ENCODE peak calls at places on chromosomes 5 and 9, in ten cellular contexts. One of them, this sample, is unnamed.

GRCh38 chr9:4022435-4023067 is 277.3 kb downstream of the GLIS3 start:
- DNase-seq in fibroblast of pulmonary artery: no peak
- DNase-seq in cardiac fibroblast: no peak
- DNase-seq in brain microvascular endothelial cell: no peak
- DNase-seq in endothelial cell: no peak
- DNase-seq in Calu3: no peak
- DNase-seq in CD4-positive, alpha-beta T cell: no peak
- DNase-seq in breast epithelium: no peak
- DNase-seq in WTC11: no peak
- DNase-seq in vagina: no peak
- DNase-seq in this sample: no peak

GRCh38 chr9:75488714-75489100 is 400.4 kb downstream of the OSTF1 start:
- DNase-seq in fibroblast of pulmonary artery: no peak
- DNase-seq in cardiac fibroblast: no peak
- DNase-seq in brain microvascular endothelial cell: no peak
- DNase-seq in endothelial cell: no peak
- DNase-seq in Calu3: no peak
- DNase-seq in CD4-positive, alpha-beta T cell: no peak
- DNase-seq in breast epithelium: no peak
- DNase-seq in WTC11: no peak
- DNase-seq in vagina: no peak
- DNase-seq in this sample: no peak

GRCh38 chr5:73186976-73187375 is 14.0 kb downstream of the TMEM174 start:
- DNase-seq in fibroblast of pulmonary artery: no peak
- DNase-seq in cardiac fibroblast: no peak
- DNase-seq in brain microvascular endothelial cell: no peak
- DNase-seq in endothelial cell: no peak
- DNase-seq in Calu3: no peak
- DNase-seq in CD4-positive, alpha-beta T cell: no peak
- DNase-seq in breast epithelium: no peak
- DNase-seq in WTC11: no peak
- DNase-seq in vagina: no peak
- DNase-seq in this sample: no peak

GRCh38 chr5:2872676-2873075 is 121.2 kb upstream of the IRX2 start:
- DNase-seq in fibroblast of pulmonary artery: no peak
- DNase-seq in cardiac fibroblast: no peak
- DNase-seq in brain microvascular endothelial cell: no peak
- DNase-seq in endothelial cell: no peak
- DNase-seq in Calu3: no peak
- DNase-seq in CD4-positive, alpha-beta T cell: no peak
- DNase-seq in breast epithelium: no peak
- DNase-seq in WTC11: no peak
- DNase-seq in vagina: peak
- DNase-seq in this sample: no peak

GRCh38 chr5:33441241-33441844 is 578 bp downstream of the TARS1 start:
- DNase-seq in fibroblast of pulmonary artery: no peak
- DNase-seq in cardiac fibroblast: peak
- DNase-seq in brain microvascular endothelial cell: peak
- DNase-seq in endothelial cell: peak
- DNase-seq in Calu3: peak
- DNase-seq in CD4-positive, alpha-beta T cell: no peak
- DNase-seq in breast epithelium: no peak
- DNase-seq in WTC11: no peak
- DNase-seq in vagina: no peak
- DNase-seq in this sample: no peak

GRCh38 chr9:69317894-69318293 is 7.1 kb upstream of the ENTREP1 start:
- DNase-seq in fibroblast of pulmonary artery: no peak
- DNase-seq in cardiac fibroblast: no peak
- DNase-seq in brain microvascular endothelial cell: no peak
- DNase-seq in endothelial cell: no peak
- DNase-seq in Calu3: no peak
- DNase-seq in CD4-positive, alpha-beta T cell: no peak
- DNase-seq in breast epithelium: no peak
- DNase-seq in WTC11: no peak
- DNase-seq in vagina: no peak
- DNase-seq in this sample: no peak

GRCh38 chr5:59126665-59127354 is 543.9 kb downstream of the RAB3C start:
- DNase-seq in fibroblast of pulmonary artery: peak
- DNase-seq in cardiac fibroblast: peak
- DNase-seq in brain microvascular endothelial cell: peak
- DNase-seq in endothelial cell: no peak
- DNase-seq in Calu3: no peak
- DNase-seq in CD4-positive, alpha-beta T cell: peak
- DNase-seq in breast epithelium: no peak
- DNase-seq in WTC11: no peak
- DNase-seq in vagina: no peak
- DNase-seq in this sample: no peak

GRCh38 chr5:1765880-1766235 is 33.8 kb downstream of the MRPL36 start:
- DNase-seq in fibroblast of pulmonary artery: no peak
- DNase-seq in cardiac fibroblast: no peak
- DNase-seq in brain microvascular endothelial cell: no peak
- DNase-seq in endothelial cell: no peak
- DNase-seq in Calu3: no peak
- DNase-seq in CD4-positive, alpha-beta T cell: no peak
- DNase-seq in breast epithelium: no peak
- DNase-seq in WTC11: no peak
- DNase-seq in vagina: no peak
- DNase-seq in this sample: no peak

GRCh38 chr5:127186657-127187056 is 103.9 kb upstream of the MEGF10 start:
- DNase-seq in fibroblast of pulmonary artery: no peak
- DNase-seq in cardiac fibroblast: no peak
- DNase-seq in brain microvascular endothelial cell: no peak
- DNase-seq in endothelial cell: no peak
- DNase-seq in Calu3: no peak
- DNase-seq in CD4-positive, alpha-beta T cell: no peak
- DNase-seq in breast epithelium: no peak
- DNase-seq in WTC11: no peak
- DNase-seq in vagina: no peak
- DNase-seq in this sample: no peak

GRCh38 chr5:148984333-148984732 is 78.5 kb downstream of the SH3TC2 start:
- DNase-seq in fibroblast of pulmonary artery: peak
- DNase-seq in cardiac fibroblast: peak
- DNase-seq in brain microvascular endothelial cell: no peak
- DNase-seq in endothelial cell: no peak
- DNase-seq in Calu3: peak
- DNase-seq in CD4-positive, alpha-beta T cell: no peak
- DNase-seq in breast epithelium: no peak
- DNase-seq in WTC11: no peak
- DNase-seq in vagina: no peak
- DNase-seq in this sample: no peak

GRCh38 chr5:34762321-34762871 is 76.6 kb upstream of the TTC23L start:
- DNase-seq in fibroblast of pulmonary artery: peak
- DNase-seq in cardiac fibroblast: peak
- DNase-seq in brain microvascular endothelial cell: no peak
- DNase-seq in endothelial cell: no peak
- DNase-seq in Calu3: no peak
- DNase-seq in CD4-positive, alpha-beta T cell: no peak
- DNase-seq in breast epithelium: no peak
- DNase-seq in WTC11: no peak
- DNase-seq in vagina: no peak
- DNase-seq in this sample: no peak

GRCh38 chr5:176157656-176158055 is 80.6 kb upstream of the SIMC1 start:
- DNase-seq in fibroblast of pulmonary artery: peak
- DNase-seq in cardiac fibroblast: peak
- DNase-seq in brain microvascular endothelial cell: no peak
- DNase-seq in endothelial cell: no peak
- DNase-seq in Calu3: no peak
- DNase-seq in CD4-positive, alpha-beta T cell: no peak
- DNase-seq in breast epithelium: no peak
- DNase-seq in WTC11: no peak
- DNase-seq in vagina: no peak
- DNase-seq in this sample: no peak

GRCh38 chr5:171453988-171454387 is 34.5 kb downstream of the FGF18 start:
- DNase-seq in fibroblast of pulmonary artery: no peak
- DNase-seq in cardiac fibroblast: no peak
- DNase-seq in brain microvascular endothelial cell: no peak
- DNase-seq in endothelial cell: no peak
- DNase-seq in Calu3: no peak
- DNase-seq in CD4-positive, alpha-beta T cell: no peak
- DNase-seq in breast epithelium: no peak
- DNase-seq in WTC11: no peak
- DNase-seq in vagina: no peak
- DNase-seq in this sample: no peak

GRCh38 chr5:88480766-88481499 is 212.3 kb upstream of the TMEM161B start:
- DNase-seq in fibroblast of pulmonary artery: no peak
- DNase-seq in cardiac fibroblast: no peak
- DNase-seq in brain microvascular endothelial cell: no peak
- DNase-seq in endothelial cell: no peak
- DNase-seq in Calu3: no peak
- DNase-seq in CD4-positive, alpha-beta T cell: no peak
- DNase-seq in breast epithelium: no peak
- DNase-seq in WTC11: no peak
- DNase-seq in vagina: no peak
- DNase-seq in this sample: no peak

GRCh38 chr9:110106698-110107097 is 101.3 kb downstream of the C9orf152 start:
- DNase-seq in fibroblast of pulmonary artery: no peak
- DNase-seq in cardiac fibroblast: no peak
- DNase-seq in brain microvascular endothelial cell: no peak
- DNase-seq in endothelial cell: no peak
- DNase-seq in Calu3: no peak
- DNase-seq in CD4-positive, alpha-beta T cell: no peak
- DNase-seq in breast epithelium: no peak
- DNase-seq in WTC11: no peak
- DNase-seq in vagina: no peak
- DNase-seq in this sample: no peak

DNA sequence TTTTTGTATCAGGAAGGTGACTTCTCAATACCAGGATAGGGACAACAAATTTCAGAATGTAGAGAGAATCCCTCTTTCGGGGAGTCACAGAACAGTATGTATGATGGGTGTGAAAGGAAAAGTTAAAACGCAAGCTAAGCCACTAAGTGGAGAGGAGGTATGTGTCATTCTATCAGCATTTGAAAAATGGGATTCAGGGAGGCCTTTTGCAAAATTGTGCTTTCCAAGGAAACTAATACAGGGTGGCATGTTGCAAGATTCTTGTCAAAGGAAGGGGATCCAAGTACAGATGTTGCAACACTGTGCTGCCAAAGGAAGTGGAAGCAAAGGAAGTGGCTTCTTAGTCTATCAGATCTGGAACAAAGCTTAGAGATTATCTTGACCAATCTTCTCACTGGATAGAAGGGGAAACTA is 12.6 kb upstream of the TNIP1 start:
- DNase-seq in fibroblast of pulmonary artery: peak
- DNase-seq in cardiac fibroblast: peak
- DNase-seq in brain microvascular endothelial cell: peak
- DNase-seq in endothelial cell: no peak
- DNase-seq in Calu3: peak
- DNase-seq in CD4-positive, alpha-beta T cell: no peak
- DNase-seq in breast epithelium: no peak
- DNase-seq in WTC11: no peak
- DNase-seq in vagina: no peak
- DNase-seq in this sample: no peak
- TF ChIP-seq CTCF in fibroblast of pulmonary artery: no peak
- TF ChIP-seq CTCF in cardiac fibroblast: no peak
- TF ChIP-seq CTCF in brain microvascular endothelial cell: peak
- TF ChIP-seq CTCF in endothelial cell: no peak
- TF ChIP-seq CTCF in Calu3: no peak
- TF ChIP-seq CTCF in CD4-positive, alpha-beta T cell: no peak
- TF ChIP-seq CTCF in breast epithelium: no peak
- TF ChIP-seq CTCF in WTC11: no peak
- TF ChIP-seq CTCF in vagina: no peak
- TF ChIP-seq CTCF in this sample: no peak

GRCh38 chr5:102089883-102090282 is 206.2 kb downstream of the SLCO4C1 start:
- DNase-seq in fibroblast of pulmonary artery: no peak
- DNase-seq in cardiac fibroblast: no peak
- DNase-seq in brain microvascular endothelial cell: no peak
- DNase-seq in endothelial cell: no peak
- DNase-seq in Calu3: no peak
- DNase-seq in CD4-positive, alpha-beta T cell: no peak
- DNase-seq in breast epithelium: no peak
- DNase-seq in WTC11: no peak
- DNase-seq in vagina: no peak
- DNase-seq in this sample: no peak

GRCh38 chr5:102090770-102091169 is 205.3 kb downstream of the SLCO4C1 start:
- DNase-seq in fibroblast of pulmonary artery: no peak
- DNase-seq in cardiac fibroblast: peak
- DNase-seq in brain microvascular endothelial cell: no peak
- DNase-seq in endothelial cell: peak
- DNase-seq in Calu3: peak
- DNase-seq in CD4-positive, alpha-beta T cell: no peak
- DNase-seq in breast epithelium: no peak
- DNase-seq in WTC11: peak
- DNase-seq in vagina: no peak
- DNase-seq in this sample: no peak
- TF ChIP-seq CTCF in fibroblast of pulmonary artery: no peak
- TF ChIP-seq CTCF in cardiac fibroblast: no peak
- TF ChIP-seq CTCF in brain microvascular endothelial cell: peak
- TF ChIP-seq CTCF in endothelial cell: peak
- TF ChIP-seq CTCF in Calu3: peak
- TF ChIP-seq CTCF in CD4-positive, alpha-beta T cell: no peak
- TF ChIP-seq CTCF in breast epithelium: no peak
- TF ChIP-seq CTCF in WTC11: no peak
- TF ChIP-seq CTCF in vagina: no peak
- TF ChIP-seq CTCF in this sample: no peak

GRCh38 chr5:172669808-172670402 is 28.8 kb downstream of the NEURL1B start:
- DNase-seq in fibroblast of pulmonary artery: no peak
- DNase-seq in cardiac fibroblast: no peak
- DNase-seq in brain microvascular endothelial cell: no peak
- DNase-seq in endothelial cell: no peak
- DNase-seq in Calu3: no peak
- DNase-seq in CD4-positive, alpha-beta T cell: no peak
- DNase-seq in breast epithelium: no peak
- DNase-seq in WTC11: peak
- DNase-seq in vagina: no peak
- DNase-seq in this sample: no peak
- TF ChIP-seq CTCF in fibroblast of pulmonary artery: no peak
- TF ChIP-seq CTCF in cardiac fibroblast: no peak
- TF ChIP-seq CTCF in brain microvascular endothelial cell: no peak
- TF ChIP-seq CTCF in endothelial cell: no peak
- TF ChIP-seq CTCF in Calu3: no peak
- TF ChIP-seq CTCF in CD4-positive, alpha-beta T cell: no peak
- TF ChIP-seq CTCF in breast epithelium: no peak
- TF ChIP-seq CTCF in WTC11: no peak
- TF ChIP-seq CTCF in vagina: no peak
- TF ChIP-seq CTCF in this sample: no peak

DNA sequence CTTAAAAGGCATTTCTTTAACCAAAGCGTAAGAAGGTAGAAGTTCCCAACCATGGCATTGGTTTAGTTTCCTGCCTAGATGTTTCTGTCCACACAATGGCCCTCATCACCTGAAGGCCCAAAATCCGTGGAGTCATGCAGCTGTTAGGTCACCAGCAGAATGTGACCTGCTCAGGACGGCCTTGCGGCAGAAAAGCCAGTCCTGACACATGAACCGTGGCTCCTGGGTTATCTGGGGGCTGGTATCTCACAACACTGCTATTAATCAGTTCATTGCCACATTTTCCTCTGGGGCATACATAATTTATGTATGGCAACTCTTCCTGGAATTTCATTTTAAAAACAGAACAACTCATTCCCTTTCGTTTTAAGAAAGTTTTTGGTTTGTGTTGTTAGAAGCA is 278.4 kb downstream of the ATPSCKMT start:
- DNase-seq in fibroblast of pulmonary artery: no peak
- DNase-seq in cardiac fibroblast: no peak
- DNase-seq in brain microvascular endothelial cell: no peak
- DNase-seq in endothelial cell: no peak
- DNase-seq in Calu3: no peak
- DNase-seq in CD4-positive, alpha-beta T cell: no peak
- DNase-seq in breast epithelium: no peak
- DNase-seq in WTC11: no peak
- DNase-seq in vagina: no peak
- DNase-seq in this sample: no peak
- TF ChIP-seq CTCF in fibroblast of pulmonary artery: no peak
- TF ChIP-seq CTCF in cardiac fibroblast: no peak
- TF ChIP-seq CTCF in brain microvascular endothelial cell: no peak
- TF ChIP-seq CTCF in endothelial cell: no peak
- TF ChIP-seq CTCF in Calu3: no peak
- TF ChIP-seq CTCF in CD4-positive, alpha-beta T cell: no peak
- TF ChIP-seq CTCF in breast epithelium: no peak
- TF ChIP-seq CTCF in WTC11: no peak
- TF ChIP-seq CTCF in vagina: no peak
- TF ChIP-seq CTCF in this sample: no peak

GRCh38 chr9:6567140-6567591 is 78.4 kb downstream of the GLDC start:
- DNase-seq in fibroblast of pulmonary artery: peak
- DNase-seq in cardiac fibroblast: peak
- DNase-seq in brain microvascular endothelial cell: peak
- DNase-seq in endothelial cell: no peak
- DNase-seq in Calu3: peak
- DNase-seq in CD4-positive, alpha-beta T cell: no peak
- DNase-seq in breast epithelium: no peak
- DNase-seq in WTC11: no peak
- DNase-seq in vagina: no peak
- DNase-seq in this sample: no peak
- TF ChIP-seq CTCF in fibroblast of pulmonary artery: no peak
- TF ChIP-seq CTCF in cardiac fibroblast: no peak
- TF ChIP-seq CTCF in brain microvascular endothelial cell: no peak
- TF ChIP-seq CTCF in endothelial cell: no peak
- TF ChIP-seq CTCF in Calu3: no peak
- TF ChIP-seq CTCF in CD4-positive, alpha-beta T cell: no peak
- TF ChIP-seq CTCF in breast epithelium: no peak
- TF ChIP-seq CTCF in WTC11: no peak
- TF ChIP-seq CTCF in vagina: no peak
- TF ChIP-seq CTCF in this sample: no peak